ENCODE peak calls at places on chromosomes 2 and 18, in six cellular contexts. One of them, this sample, is unnamed.

GRCh38 chr2:217222511-217222910 is 362.6 kb upstream of the TNP1 start:
- DNase-seq in IMR-90: peak; percentile 36
- DNase-seq in mesendoderm: no peak
- DNase-seq in H1: no peak
- DNase-seq in neuronal stem cell: no peak
- DNase-seq in mesenchymal stem cell: no peak
- DNase-seq in this sample: no peak

GRCh38 chr2:9239616-9240015 is 33.0 kb downstream of the ASAP2 start:
- DNase-seq in H1: no peak
- DNase-seq in IMR-90: no peak
- DNase-seq in mesenchymal stem cell: no peak
- DNase-seq in neuronal stem cell: no peak
- DNase-seq in mesendoderm: no peak
- DNase-seq in this sample: no peak

GRCh38 chr2:74822771-74823283 is 11.1 kb upstream of the HK2 start:
- DNase-seq in mesenchymal stem cell: no peak
- DNase-seq in IMR-90: no peak
- DNase-seq in mesendoderm: peak; percentile 76
- DNase-seq in neuronal stem cell: peak; percentile 17
- DNase-seq in H1: no peak
- DNase-seq in this sample: no peak

GRCh38 chr2:19835818-19836281 is 65.9 kb downstream of the TTC32 start:
- DNase-seq in neuronal stem cell: no peak
- DNase-seq in mesenchymal stem cell: no peak
- DNase-seq in IMR-90: peak; percentile 12
- DNase-seq in mesendoderm: no peak
- DNase-seq in H1: no peak
- DNase-seq in this sample: no peak

GRCh38 chr2:6077585-6077984 is 385.4 kb downstream of the SOX11 start:
- DNase-seq in neuronal stem cell: no peak
- DNase-seq in mesendoderm: no peak
- DNase-seq in H1: no peak
- DNase-seq in IMR-90: no peak
- DNase-seq in mesenchymal stem cell: no peak
- DNase-seq in this sample: no peak

GRCh38 chr2:3664118-3664517 is 6.1 kb downstream of the ALLC start:
- DNase-seq in H1: no peak
- DNase-seq in mesenchymal stem cell: no peak
- DNase-seq in IMR-90: no peak
- DNase-seq in neuronal stem cell: no peak
- DNase-seq in mesendoderm: no peak
- DNase-seq in this sample: no peak

GRCh38 chr2:191064590-191064989 is 50.6 kb upstream of the STAT1 start:
- DNase-seq in mesendoderm: no peak
- DNase-seq in neuronal stem cell: no peak
- DNase-seq in mesenchymal stem cell: no peak
- DNase-seq in IMR-90: no peak
- DNase-seq in H1: no peak
- DNase-seq in this sample: no peak

GRCh38 chr2:119475857-119476244 is 44.2 kb downstream of the TMEM37 start:
- DNase-seq in IMR-90: no peak
- DNase-seq in neuronal stem cell: no peak
- DNase-seq in mesendoderm: no peak
- DNase-seq in mesenchymal stem cell: no peak
- DNase-seq in H1: no peak
- DNase-seq in this sample: no peak

GRCh38 chr2:175187378-175187777 is 5.9 kb upstream of the ATP5MC3 start:
- DNase-seq in mesenchymal stem cell: peak; percentile 30
- DNase-seq in neuronal stem cell: no peak
- DNase-seq in mesendoderm: peak; percentile 81
- DNase-seq in IMR-90: peak; percentile 11
- DNase-seq in H1: no peak
- DNase-seq in this sample: peak; percentile 48

GRCh38 chr2:190277234-190278112 is 42.2 kb downstream of the HIBCH start:
- DNase-seq in mesendoderm: peak; percentile 73
- DNase-seq in H1: no peak
- DNase-seq in mesenchymal stem cell: peak; percentile 58
- DNase-seq in neuronal stem cell: peak; percentile 20
- DNase-seq in IMR-90: peak; percentile 51
- DNase-seq in this sample: no peak

GRCh38 chr2:124810132-124810531 is 785.0 kb downstream of the CNTNAP5 start:
- DNase-seq in mesenchymal stem cell: peak; percentile 32
- DNase-seq in neuronal stem cell: peak; percentile 23
- DNase-seq in H1: peak; percentile 27
- DNase-seq in IMR-90: peak; percentile 44
- DNase-seq in mesendoderm: peak; percentile 87
- DNase-seq in this sample: peak; percentile 59

GRCh38 chr2:219213486-219214071 is 5.2 kb downstream of the ABCB6 start:
- DNase-seq in IMR-90: no peak
- DNase-seq in mesenchymal stem cell: no peak
- DNase-seq in mesendoderm: no peak
- DNase-seq in H1: no peak
- DNase-seq in neuronal stem cell: no peak
- DNase-seq in this sample: no peak

GRCh38 chr2:28684142-28684858 is 67.3 kb upstream of the PPP1CB start:
- DNase-seq in neuronal stem cell: no peak
- DNase-seq in mesendoderm: peak; percentile 69
- DNase-seq in IMR-90: no peak
- DNase-seq in H1: no peak
- DNase-seq in mesenchymal stem cell: no peak
- DNase-seq in this sample: no peak

GRCh38 chr2:28683100-28683706 is 68.4 kb upstream of the PPP1CB start:
- DNase-seq in H1: no peak
- DNase-seq in IMR-90: peak; percentile 86
- DNase-seq in mesenchymal stem cell: peak; percentile 93
- DNase-seq in mesendoderm: peak; percentile 90
- DNase-seq in neuronal stem cell: no peak
- DNase-seq in this sample: peak; percentile 40

GRCh38 chr2:28678944-28679343 is 72.7 kb upstream of the PPP1CB start:
- DNase-seq in mesendoderm: no peak
- DNase-seq in H1: no peak
- DNase-seq in neuronal stem cell: no peak
- DNase-seq in IMR-90: no peak
- DNase-seq in mesenchymal stem cell: no peak
- DNase-seq in this sample: no peak

GRCh38 chr2:28680657-28681056 is 71.0 kb upstream of the PPP1CB start:
- DNase-seq in IMR-90: no peak
- DNase-seq in mesendoderm: no peak
- DNase-seq in H1: no peak
- DNase-seq in neuronal stem cell: no peak
- DNase-seq in mesenchymal stem cell: no peak
- DNase-seq in this sample: no peak

GRCh38 chr2:28681216-28681981 is 70.2 kb upstream of the PPP1CB start:
- DNase-seq in neuronal stem cell: no peak
- DNase-seq in mesenchymal stem cell: peak; percentile 88
- DNase-seq in mesendoderm: no peak
- DNase-seq in H1: no peak
- DNase-seq in IMR-90: peak; percentile 81
- DNase-seq in this sample: no peak
- H3K79me1 ChIP-seq in neuronal stem cell: no peaks in the 10 kb centered on the region
- H3K79me1 ChIP-seq in mesenchymal stem cell: no peaks in the 10 kb centered on the region
- H3K79me1 ChIP-seq in mesendoderm: no peaks in the 10 kb centered on the region
- H3K79me1 ChIP-seq in H1: no peaks in the 10 kb centered on the region
- H3K79me1 ChIP-seq in IMR-90: no peaks in the 10 kb centered on the region
- H3K79me1 ChIP-seq in this sample: no peaks in the 10 kb centered on the region

GRCh38 chr18:63409301-63409700 is 13.0 kb downstream of the VPS4B start:
- DNase-seq in H1: no peak
- DNase-seq in IMR-90: peak; percentile 63
- DNase-seq in neuronal stem cell: no peak
- DNase-seq in mesenchymal stem cell: peak; percentile 15
- DNase-seq in mesendoderm: no peak
- DNase-seq in this sample: no peak
- H2BK15ac ChIP-seq in H1: no peak overlapping the region
- H2BK15ac ChIP-seq in IMR-90: no peak overlapping the region
- H2BK15ac ChIP-seq in neuronal stem cell: no peak overlapping the region
- H2BK15ac ChIP-seq in mesenchymal stem cell: no peak overlapping the region
- H2BK15ac ChIP-seq in mesendoderm: no peak overlapping the region
- H2BK15ac ChIP-seq in this sample: no peak overlapping the region

GRCh38 chr2:96874099-96874831 is 4.4 kb upstream of the SEMA4C start:
- DNase-seq in H1: no peak
- DNase-seq in neuronal stem cell: no peak
- DNase-seq in mesenchymal stem cell: no peak
- DNase-seq in mesendoderm: no peak
- DNase-seq in IMR-90: no peak
- DNase-seq in this sample: no peak
- H3K79me1 ChIP-seq in H1: no peaks in the 10 kb centered on the region
- H3K79me1 ChIP-seq in neuronal stem cell: peaks cover 4% of the 10 kb centered on the region
- H3K79me1 ChIP-seq in mesenchymal stem cell: no peaks in the 10 kb centered on the region
- H3K79me1 ChIP-seq in mesendoderm: no peaks in the 10 kb centered on the region
- H3K79me1 ChIP-seq in IMR-90: no peaks in the 10 kb centered on the region
- H3K79me1 ChIP-seq in this sample: no peaks in the 10 kb centered on the region

DNA sequence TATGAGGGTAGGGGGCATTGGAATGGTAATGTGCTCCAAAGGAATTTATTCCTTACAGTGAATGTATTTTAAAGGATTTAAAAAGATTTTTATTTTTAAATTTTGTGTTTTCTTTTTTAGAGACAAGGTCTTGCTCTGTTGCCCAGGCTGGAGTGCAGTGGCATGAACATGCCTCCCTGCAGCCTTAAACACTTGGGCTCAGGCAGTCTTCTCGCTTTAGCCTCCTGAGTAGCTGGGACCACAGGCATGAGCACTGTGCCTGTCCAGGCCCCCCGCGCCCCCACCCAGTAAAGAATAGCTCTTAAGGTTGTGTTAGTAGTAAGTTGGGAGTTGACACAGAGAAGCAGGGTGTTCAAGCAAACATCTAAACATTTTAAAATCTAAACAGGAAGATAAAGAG is 36.6 kb downstream of the PHLPP1 start:
- DNase-seq in neuronal stem cell: no peak
- DNase-seq in mesenchymal stem cell: peak; percentile 42
- DNase-seq in mesendoderm: no peak
- DNase-seq in H1: no peak
- DNase-seq in IMR-90: no peak
- DNase-seq in this sample: no peak
- H2BK15ac ChIP-seq in neuronal stem cell: no peak overlapping the region
- H2BK15ac ChIP-seq in mesenchymal stem cell: peak overlapping the region; percentile 62
- H2BK15ac ChIP-seq in mesendoderm: no peak overlapping the region
- H2BK15ac ChIP-seq in H1: no peak overlapping the region
- H2BK15ac ChIP-seq in IMR-90: no peak overlapping the region
- H2BK15ac ChIP-seq in this sample: no peak overlapping the region

DNA sequence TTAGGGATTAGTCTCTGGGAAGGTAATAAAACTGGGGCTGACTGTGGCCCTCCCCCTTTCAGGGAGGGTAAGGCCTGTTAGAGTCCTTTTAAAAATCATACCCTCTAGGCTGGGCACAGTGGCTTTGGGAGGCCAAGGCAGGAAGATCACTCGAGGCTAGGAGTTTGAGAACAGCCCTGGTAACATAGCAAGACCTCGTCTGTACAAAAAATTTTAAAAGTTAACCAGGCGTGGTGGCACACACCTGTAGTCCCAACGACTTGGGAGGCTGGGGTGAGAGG is 118.7 kb downstream of the STPG4 start:
- DNase-seq in mesendoderm: no peak
- DNase-seq in H1: no peak
- DNase-seq in neuronal stem cell: no peak
- DNase-seq in mesenchymal stem cell: no peak
- DNase-seq in IMR-90: no peak
- DNase-seq in this sample: no peak
- H3K79me1 ChIP-seq in mesendoderm: no peaks in the 10 kb centered on the region
- H3K79me1 ChIP-seq in H1: no peaks in the 10 kb centered on the region
- H3K79me1 ChIP-seq in neuronal stem cell: no peaks in the 10 kb centered on the region
- H3K79me1 ChIP-seq in mesenchymal stem cell: peaks cover 7% of the 10 kb centered on the region
- H3K79me1 ChIP-seq in IMR-90: peaks cover 33% of the 10 kb centered on the region
- H3K79me1 ChIP-seq in this sample: no peaks in the 10 kb centered on the region

DNA sequence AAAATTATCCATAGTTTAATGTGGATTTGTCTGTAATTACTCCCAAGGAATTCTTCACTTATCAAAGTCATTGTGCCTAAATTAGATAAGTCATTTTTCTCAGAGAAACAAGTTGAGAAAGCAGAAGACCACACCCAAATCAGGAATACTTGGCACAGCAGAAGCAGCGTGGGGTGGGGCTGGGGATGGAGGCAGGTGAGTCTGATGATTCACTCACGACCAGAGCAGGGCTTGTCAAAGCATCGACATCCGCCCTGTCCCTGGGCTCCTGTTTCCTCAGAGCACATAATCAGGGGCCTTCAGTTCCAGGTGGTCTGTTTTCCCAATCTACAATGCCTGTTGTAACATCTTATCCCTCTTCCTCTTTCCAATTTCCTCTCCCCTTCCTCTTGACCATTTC is 31.5 kb upstream of the COLEC12 start:
- DNase-seq in mesendoderm: no peak
- DNase-seq in mesenchymal stem cell: no peak
- DNase-seq in neuronal stem cell: no peak
- DNase-seq in IMR-90: no peak
- DNase-seq in H1: no peak
- DNase-seq in this sample: no peak
- H2BK15ac ChIP-seq in mesendoderm: no peak overlapping the region
- H2BK15ac ChIP-seq in mesenchymal stem cell: no peak overlapping the region
- H2BK15ac ChIP-seq in neuronal stem cell: no peak overlapping the region
- H2BK15ac ChIP-seq in IMR-90: no peak overlapping the region
- H2BK15ac ChIP-seq in H1: no peak overlapping the region
- H2BK15ac ChIP-seq in this sample: no peak overlapping the region

GRCh38 chr2:96882906-96883305 is 13.0 kb upstream of the SEMA4C start:
- DNase-seq in IMR-90: no peak
- DNase-seq in neuronal stem cell: no peak
- DNase-seq in H1: no peak
- DNase-seq in mesenchymal stem cell: no peak
- DNase-seq in mesendoderm: no peak
- DNase-seq in this sample: no peak
- H3K79me1 ChIP-seq in IMR-90: no peaks in the 10 kb centered on the region
- H3K79me1 ChIP-seq in neuronal stem cell: no peaks in the 10 kb centered on the region
- H3K79me1 ChIP-seq in H1: no peaks in the 10 kb centered on the region
- H3K79me1 ChIP-seq in mesenchymal stem cell: no peaks in the 10 kb centered on the region
- H3K79me1 ChIP-seq in mesendoderm: no peaks in the 10 kb centered on the region
- H3K79me1 ChIP-seq in this sample: no peaks in the 10 kb centered on the region

DNA sequence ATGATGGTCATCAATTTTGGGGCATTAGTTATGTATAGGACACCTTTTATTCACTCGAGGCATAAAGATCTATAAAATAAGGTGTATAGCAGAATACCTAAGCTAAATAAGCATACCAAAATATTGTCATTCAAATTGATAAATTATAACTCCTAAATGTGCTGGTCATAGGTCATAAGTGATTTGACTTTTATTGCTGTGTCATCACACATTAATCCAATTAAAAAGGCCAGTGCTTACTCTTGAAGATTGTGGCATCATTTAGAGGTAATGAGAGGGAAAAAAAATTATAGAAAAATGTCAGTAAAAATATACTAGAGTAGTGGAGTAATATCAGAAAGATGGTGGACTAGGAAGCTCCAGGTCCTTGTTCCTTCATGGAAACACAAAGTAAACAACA is 346.9 kb upstream of the LRRTM1 start:
- DNase-seq in mesendoderm: no peak
- DNase-seq in neuronal stem cell: no peak
- DNase-seq in mesenchymal stem cell: no peak
- DNase-seq in IMR-90: no peak
- DNase-seq in H1: no peak
- DNase-seq in this sample: no peak
- H2BK15ac ChIP-seq in mesendoderm: no peak overlapping the region
- H2BK15ac ChIP-seq in neuronal stem cell: no peak overlapping the region
- H2BK15ac ChIP-seq in mesenchymal stem cell: no peak overlapping the region
- H2BK15ac ChIP-seq in IMR-90: no peak overlapping the region
- H2BK15ac ChIP-seq in H1: no peak overlapping the region
- H2BK15ac ChIP-seq in this sample: no peak overlapping the region

This sample was measured in H9.